ENCODE peak calls at places on chromosomes 13 and 19, in eight cellular contexts. J is brain microvascular endothelial cell; D is mesendoderm; A is activated naive CD8-positive, alpha-beta T cell treated with anti-CD3 and anti-CD28 coated beads, Interleukin-2, amount 50 U/mL, for 24 hours; L is neural progenitor cell; C is nephron progenitor cell; E is AG04449; G is transverse colon. Q is an unnamed sample.
A peak's percentile ranks its signal among the peaks of the same experiment; 100 is the strongest.

GRCh38 chr19:10105241-10106099 is 692 bp upstream of the PPAN start:
- DNase-seq in J (no peak), D (no peak), A (peak; percentile 85), L (no peak), C (no peak), E (no peak), G (peak; percentile 22), Q (no peak)

GRCh38 chr19:39852882-39853281 is 6.7 kb upstream of the FBL start:
- DNase-seq in J (no peak), D (no peak), A (no peak), L (no peak), C (no peak), E (no peak), G (no peak), Q (no peak)

GRCh38 chr19:47275866-47276461 is 1.3 kb downstream of the INAFM1 start:
- DNase-seq in J (peak; percentile 55), D (no peak), A (no peak), L (no peak), C (no peak), E (no peak), G (no peak), Q (peak; percentile 63)

GRCh38 chr19:13796301-13797057 is 1.2 kb downstream of the ZSWIM4 start:
- DNase-seq in J (peak; percentile 88), D (peak; percentile 46), A (no peak), L (peak; percentile 66), C (peak; percentile 36), E (peak; percentile 80), G (peak; percentile 51), Q (peak; percentile 95)

GRCh38 chr13:112719016-112719415 is 29.2 kb downstream of the ATP11A start:
- DNase-seq in J (no peak), D (no peak), A (no peak), L (no peak), C (no peak), E (no peak), G (no peak), Q (peak; percentile 76)

GRCh38 chr13:72384879-72385278 is 342.6 kb downstream of the MZT1 start:
- DNase-seq in J (peak; percentile 60), D (peak; percentile 5), A (no peak), L (no peak), C (no peak), E (no peak), G (no peak), Q (peak; percentile 48)

GRCh38 chr19:50328257-50329145 is 676 bp downstream of the KCNC3 start:
- DNase-seq in J (no peak), D (peak; percentile 36), A (peak; percentile 42), L (peak; percentile 55), C (peak; percentile 53), E (no peak), G (no peak), Q (no peak)

GRCh38 chr19:21460686-21461085 is 44.7 kb upstream of the ZNF429 start:
- DNase-seq in J (no peak), D (no peak), A (no peak), L (no peak), C (no peak), E (no peak), G (no peak), Q (no peak)

GRCh38 chr13:36006895-36007294 is 124.3 kb downstream of the DCLK1 start:
- DNase-seq in J (no peak), D (no peak), A (no peak), L (no peak), C (no peak), E (no peak), G (no peak), Q (no peak)

Q was measured in astrocyte.